ENCODE peak calls at places on chromosomes 11 and 22, in four cellular contexts. I is PC-9, G is lower lobe of right lung, M is Panc1. V is an unnamed sample.

GRCh38 chr11:100629671-100630070 is 57.4 kb upstream of the ARHGAP42 start:
- DNase-seq in I (no peak), G (no peak), M (no peak), V (no peak)

GRCh38 chr11:13119928-13120520 is 110.9 kb downstream of the RASSF10 start:
- DNase-seq in I (no peak), G (no peak), M (no peak), V (no peak)

GRCh38 chr22:22721681-22722309 is 77.4 kb downstream of the GGTLC2 start:
- DNase-seq in I (no peak), G (peak), M (no peak), V (no peak)

GRCh38 chr11:48538991-48539390 is 50.4 kb downstream of the OR4A47 start:
- DNase-seq in I (no peak), G (no peak), M (no peak), V (no peak)

GRCh38 chr11:19651654-19652053 is 61.0 kb upstream of the NAV2 start:
- DNase-seq in I (no peak), G (no peak), M (no peak), V (no peak)

GRCh38 chr11:66438009-66438503 is 592 bp downstream of the MRPL11 start:
- DNase-seq in I (no peak), G (no peak), M (no peak), V (no peak)

GRCh38 chr11:93279911-93280347 is 50.6 kb upstream of the DEUP1 start:
- DNase-seq in I (no peak), G (no peak), M (no peak), V (no peak)

GRCh38 chr11:10913075-10913474 is 55.2 kb upstream of the ZBED5 start:
- DNase-seq in I (no peak), G (no peak), M (no peak), V (no peak)

GRCh38 chr11:45745065-45745811 is 59.7 kb upstream of the SLC35C1 start:
- DNase-seq in I (no peak), G (no peak), M (no peak), V (no peak)

GRCh38 chr11:83836883-83837654 is 550.9 kb upstream of the CCDC90B start:
- DNase-seq in I (peak), G (no peak), M (peak), V (no peak)

GRCh38 chr11:66478823-66479740 is 1.2 kb upstream of the DPP3 start:
- DNase-seq in I (peak), G (peak), M (peak), V (no peak)

GRCh38 chr11:34754171-34754823 is 133.4 kb downstream of the EHF start:
- DNase-seq in I (no peak), G (no peak), M (no peak), V (no peak)

GRCh38 chr11:12285106-12285505 is 92.3 kb upstream of the PARVA start:
- DNase-seq in I (peak), G (no peak), M (no peak), V (no peak)

GRCh38 chr11:65205602-65205967 is 23.9 kb downstream of the CAPN1 start:
- DNase-seq in I (no peak), G (no peak), M (no peak), V (no peak)

GRCh38 chr11:11512929-11513328 is 108.9 kb downstream of the GALNT18 start:
- DNase-seq in I (no peak), G (no peak), M (no peak), V (no peak)

GRCh38 chr22:49206281-49206680 is 621.4 kb downstream of the BRD1 start:
- DNase-seq in I (no peak), G (no peak), M (no peak), V (no peak)

DNA sequence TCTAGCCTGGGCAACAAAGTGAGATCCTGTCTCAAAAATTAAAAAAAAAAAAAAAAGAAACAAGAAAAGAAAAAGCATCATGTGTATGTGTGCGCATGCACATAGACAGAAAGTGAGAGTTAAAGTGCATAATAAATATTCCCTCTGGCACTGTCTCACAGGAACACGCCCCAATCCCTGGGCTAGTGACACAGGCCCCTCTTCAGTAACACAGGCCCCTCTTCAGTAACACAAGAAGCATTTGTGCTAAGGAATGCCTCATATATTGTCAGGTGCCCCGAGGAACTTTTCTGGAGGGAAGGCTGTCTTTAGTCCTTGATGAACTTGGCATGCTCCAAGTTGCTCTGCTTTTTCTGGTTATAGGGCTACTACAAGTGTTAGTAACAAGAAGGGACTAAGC is 57.6 kb downstream of the RPL27A start:
- DNase-seq in I (no peak), G (no peak), M (no peak), V (no peak)
- H3K27ac ChIP-seq in I (no peak), G (no peak), M (no peak), V (no peak)

DNA sequence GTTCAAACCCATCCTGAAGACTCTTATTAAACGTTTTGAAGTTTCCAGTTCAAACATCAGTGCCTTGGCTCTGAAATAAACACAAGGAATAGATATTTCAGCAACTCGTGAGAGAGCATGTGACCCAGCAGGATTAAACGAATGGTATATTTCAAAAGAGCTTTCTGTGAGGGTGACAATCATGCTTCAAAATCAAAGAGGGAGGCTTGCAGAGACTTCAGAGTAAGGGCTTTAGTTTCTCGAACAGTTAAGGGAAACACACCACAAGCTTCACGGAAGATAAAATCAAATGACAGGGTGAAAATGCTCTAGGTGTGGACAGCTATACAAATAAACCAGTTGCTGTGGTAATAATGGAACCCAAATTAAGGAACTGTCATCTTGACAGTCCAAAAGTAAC is 1.4 kb downstream of the HPS4 start:
- DNase-seq in I (no peak), G (no peak), M (no peak), V (no peak)
- H3K27ac ChIP-seq in I (no peak), G (peak), M (peak), V (no peak)

GRCh38 chr11:16985297-16985696 is 28.9 kb downstream of the PLEKHA7 start:
- DNase-seq in I (no peak), G (peak), M (no peak), V (no peak)
- H3K27ac ChIP-seq in I (no peak), G (peak), M (no peak), V (no peak)

GRCh38 chr11:75403037-75403436 is 3.7 kb downstream of the RPS3 start:
- DNase-seq in I (no peak), G (no peak), M (no peak), V (no peak)
- H3K27ac ChIP-seq in I (peak), G (no peak), M (peak), V (no peak)

V was measured in effector memory CD4-positive, alpha-beta T cell.